ENCODE peak calls at places on chromosome 10, in four cellular contexts. One of them, this sample, is unnamed. For H3K9me3 and H3K27me3, the result is how much of the 10 kb centered on the place peaks cover.

GRCh38 chr10:116836087-116836486 is 13.2 kb upstream of the ENO4 start:
- DNase-seq in AG04450: no peak
- DNase-seq in transverse colon: no peak
- DNase-seq in IMR-90: no peak
- DNase-seq in this sample: no peak

GRCh38 chr10:75110006-75110632 is 1.3 kb upstream of the SAMD8 start:
- DNase-seq in AG04450: no peak
- DNase-seq in transverse colon: no peak
- DNase-seq in IMR-90: no peak
- DNase-seq in this sample: no peak

GRCh38 chr10:93059975-93060886 is at the start of gene CYP26C1:
- DNase-seq in AG04450: no peak
- DNase-seq in transverse colon: no peak
- DNase-seq in IMR-90: no peak
- DNase-seq in this sample: no peak

GRCh38 chr10:69382382-69383117 is 34.2 kb downstream of the TACR2 start:
- DNase-seq in AG04450: peak
- DNase-seq in transverse colon: no peak
- DNase-seq in IMR-90: peak
- DNase-seq in this sample: no peak

GRCh38 chr10:104353325-104354048 is at the start of gene CFAP58:
- DNase-seq in AG04450: no peak
- DNase-seq in transverse colon: peak
- DNase-seq in IMR-90: peak
- DNase-seq in this sample: peak

GRCh38 chr10:72756674-72757385 is 64.9 kb downstream of the MCU start:
- DNase-seq in AG04450: no peak
- DNase-seq in transverse colon: no peak
- DNase-seq in IMR-90: peak
- DNase-seq in this sample: no peak

GRCh38 chr10:7362451-7362850 is 48.4 kb downstream of the SFMBT2 start:
- DNase-seq in AG04450: no peak
- DNase-seq in transverse colon: no peak
- DNase-seq in IMR-90: peak
- DNase-seq in this sample: no peak

GRCh38 chr10:75469018-75469616 is 37.7 kb downstream of the LRMDA start:
- DNase-seq in AG04450: peak
- DNase-seq in transverse colon: peak
- DNase-seq in IMR-90: peak
- DNase-seq in this sample: no peak

GRCh38 chr10:103555712-103556111 is 62.2 kb downstream of the NEURL1 start:
- DNase-seq in AG04450: no peak
- DNase-seq in transverse colon: no peak
- DNase-seq in IMR-90: no peak
- DNase-seq in this sample: no peak

GRCh38 chr10:109981641-109982040 is 26.1 kb upstream of the ADD3 start:
- DNase-seq in AG04450: no peak
- DNase-seq in transverse colon: no peak
- DNase-seq in IMR-90: no peak
- DNase-seq in this sample: no peak

GRCh38 chr10:99917963-99918825 is 91.6 kb downstream of the DNMBP start:
- DNase-seq in AG04450: no peak
- DNase-seq in transverse colon: peak
- DNase-seq in IMR-90: peak
- DNase-seq in this sample: peak

GRCh38 chr10:78742730-78743615 is 325.8 kb upstream of the ZMIZ1 start:
- DNase-seq in AG04450: no peak
- DNase-seq in transverse colon: no peak
- DNase-seq in IMR-90: no peak
- DNase-seq in this sample: peak

GRCh38 chr10:61399386-61399785 is 53.8 kb downstream of the TMEM26 start:
- DNase-seq in AG04450: no peak
- DNase-seq in transverse colon: no peak
- DNase-seq in IMR-90: peak
- DNase-seq in this sample: no peak

GRCh38 chr10:29681700-29682444 is 47.1 kb upstream of the SVIL start:
- DNase-seq in AG04450: no peak
- DNase-seq in transverse colon: no peak
- DNase-seq in IMR-90: no peak
- DNase-seq in this sample: no peak

GRCh38 chr10:29240991-29241660 is 47.7 kb upstream of the LYZL1 start:
- DNase-seq in AG04450: no peak
- DNase-seq in transverse colon: no peak
- DNase-seq in IMR-90: no peak
- DNase-seq in this sample: peak

GRCh38 chr10:102796407-102797176 is 40.6 kb downstream of the CYP17A1 start:
- DNase-seq in AG04450: no peak
- DNase-seq in transverse colon: peak
- DNase-seq in IMR-90: peak
- DNase-seq in this sample: no peak

GRCh38 chr10:44310762-44311562 is 73.9 kb downstream of the CXCL12 start:
- DNase-seq in AG04450: peak
- DNase-seq in transverse colon: peak
- DNase-seq in IMR-90: peak
- DNase-seq in this sample: peak

GRCh38 chr10:97919012-97919411 is 69.4 kb downstream of the GOLGA7B start:
- DNase-seq in AG04450: no peak
- DNase-seq in transverse colon: no peak
- DNase-seq in IMR-90: no peak
- DNase-seq in this sample: no peak

GRCh38 chr10:127907411-127908105 is 655 bp downstream of the PTPRE start:
- DNase-seq in AG04450: no peak
- DNase-seq in transverse colon: peak
- DNase-seq in IMR-90: no peak
- DNase-seq in this sample: no peak

GRCh38 chr10:33237736-33238624 is 96.5 kb downstream of the NRP1 start:
- DNase-seq in AG04450: peak
- DNase-seq in transverse colon: no peak
- DNase-seq in IMR-90: peak
- DNase-seq in this sample: no peak

GRCh38 chr10:126334272-126334671 is 54.0 kb downstream of the ADAM12 start:
- DNase-seq in AG04450: no peak
- DNase-seq in transverse colon: no peak
- DNase-seq in IMR-90: peak
- DNase-seq in this sample: no peak

GRCh38 chr10:99461230-99461629 is 30.8 kb upstream of the GOT1 start:
- DNase-seq in AG04450: no peak
- DNase-seq in transverse colon: no peak
- DNase-seq in IMR-90: peak
- DNase-seq in this sample: no peak

GRCh38 chr10:43700306-43700705 is 51.6 kb upstream of the ZNF32 start:
- DNase-seq in AG04450: no peak
- DNase-seq in transverse colon: no peak
- DNase-seq in IMR-90: peak
- DNase-seq in this sample: no peak

GRCh38 chr10:60098676-60099601 is 192.6 kb upstream of the CCDC6 start:
- DNase-seq in AG04450: no peak
- DNase-seq in transverse colon: no peak
- DNase-seq in IMR-90: no peak
- DNase-seq in this sample: peak

GRCh38 chr10:42950606-42951485 is 126.0 kb upstream of the RET start:
- DNase-seq in AG04450: no peak
- DNase-seq in transverse colon: no peak
- DNase-seq in IMR-90: no peak
- DNase-seq in this sample: no peak

GRCh38 chr10:27746364-27747095 is 911 bp upstream of the MKX start:
- DNase-seq in AG04450: no peak
- DNase-seq in transverse colon: no peak
- DNase-seq in IMR-90: no peak
- DNase-seq in this sample: no peak

GRCh38 chr10:73803680-73804286 is 7.6 kb downstream of the NDST2 start:
- DNase-seq in AG04450: no peak
- DNase-seq in transverse colon: no peak
- DNase-seq in IMR-90: no peak
- DNase-seq in this sample: no peak

GRCh38 chr10:95233377-95234034 is 39.5 kb downstream of the ACSM6 start:
- DNase-seq in AG04450: no peak
- DNase-seq in transverse colon: no peak
- DNase-seq in IMR-90: peak
- DNase-seq in this sample: no peak

GRCh38 chr10:91536101-91536500 is 96.8 kb downstream of the PPP1R3C start:
- DNase-seq in AG04450: no peak
- DNase-seq in transverse colon: no peak
- DNase-seq in IMR-90: peak
- DNase-seq in this sample: no peak

GRCh38 chr10:102347236-102347828 is 48.2 kb upstream of the NFKB2 start:
- DNase-seq in AG04450: no peak
- DNase-seq in transverse colon: peak
- DNase-seq in IMR-90: peak
- DNase-seq in this sample: peak

GRCh38 chr10:123870260-123870659 is 21.3 kb downstream of the CPXM2 start:
- DNase-seq in AG04450: no peak
- DNase-seq in transverse colon: no peak
- DNase-seq in IMR-90: no peak
- DNase-seq in this sample: no peak

GRCh38 chr10:29784175-29784773 is 149.5 kb upstream of the SVIL start:
- DNase-seq in AG04450: peak
- DNase-seq in transverse colon: peak
- DNase-seq in IMR-90: peak
- DNase-seq in this sample: no peak

DNA sequence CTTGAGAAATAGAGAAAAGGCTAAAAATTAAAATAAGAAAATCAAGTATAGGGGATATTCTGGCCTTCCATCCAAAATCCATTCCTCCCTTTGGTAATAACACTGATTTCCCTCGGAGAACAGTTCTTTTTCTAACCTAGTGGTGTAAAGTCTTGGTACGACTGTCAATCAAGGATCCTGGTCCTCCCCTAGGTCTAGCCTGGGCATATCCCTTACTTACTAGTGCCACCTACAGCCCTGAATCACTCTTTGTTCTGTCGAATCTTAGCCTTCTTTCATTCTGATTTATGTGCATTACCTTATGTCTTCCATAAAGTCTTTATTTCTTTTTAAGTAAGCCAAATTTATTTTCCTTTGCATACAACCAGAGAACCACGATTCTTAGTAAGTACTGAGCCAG is 298.7 kb upstream of the LRRTM3 start:
- DNase-seq in AG04450: no peak
- DNase-seq in transverse colon: no peak
- DNase-seq in IMR-90: no peak
- DNase-seq in this sample: peak
- TF ChIP-seq CTCF in AG04450: no peak
- TF ChIP-seq CTCF in transverse colon: no peak
- TF ChIP-seq CTCF in IMR-90: no peak
- TF ChIP-seq CTCF in this sample: peak

DNA sequence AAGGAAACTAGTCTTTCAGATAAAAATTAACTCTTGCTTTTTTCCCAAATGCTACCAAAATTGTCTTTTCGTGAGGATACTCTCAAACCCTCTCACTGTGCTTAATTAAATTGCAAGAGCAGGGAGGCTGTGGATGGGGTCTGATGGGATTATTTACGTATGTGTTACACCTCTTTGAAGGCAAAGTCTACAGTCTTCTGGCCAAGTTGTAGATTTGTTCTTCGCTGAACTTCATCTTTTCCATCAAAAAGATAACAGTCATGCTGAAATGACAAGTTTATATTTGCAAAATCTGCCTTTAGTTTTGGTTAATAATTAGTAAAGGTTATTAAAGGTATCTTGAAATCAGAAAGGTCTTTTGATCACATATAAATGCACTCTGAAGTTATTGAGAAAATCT is 22.7 kb downstream of the A1CF start:
- DNase-seq in AG04450: no peak
- DNase-seq in transverse colon: no peak
- DNase-seq in IMR-90: no peak
- DNase-seq in this sample: no peak
- H3K9me3 ChIP-seq in AG04450: under half
- H3K9me3 ChIP-seq in transverse colon: under half
- H3K9me3 ChIP-seq in IMR-90: under half
- H3K9me3 ChIP-seq in this sample: under half

GRCh38 chr10:133528296-133528844 is 1.2 kb downstream of the CYP2E1 start:
- DNase-seq in AG04450: no peak
- DNase-seq in transverse colon: no peak
- DNase-seq in IMR-90: peak
- DNase-seq in this sample: no peak

GRCh38 chr10:133528845-133529575 is 1.8 kb downstream of the CYP2E1 start:
- DNase-seq in AG04450: no peak
- DNase-seq in transverse colon: no peak
- DNase-seq in IMR-90: peak
- DNase-seq in this sample: peak

GRCh38 chr10:133527779-133528271 is 662 bp downstream of the CYP2E1 start:
- DNase-seq in AG04450: no peak
- DNase-seq in transverse colon: no peak
- DNase-seq in IMR-90: no peak
- DNase-seq in this sample: no peak

GRCh38 chr10:133525444-133525843 is 1.7 kb upstream of the CYP2E1 start:
- DNase-seq in AG04450: no peak
- DNase-seq in transverse colon: no peak
- DNase-seq in IMR-90: no peak
- DNase-seq in this sample: no peak

DNA sequence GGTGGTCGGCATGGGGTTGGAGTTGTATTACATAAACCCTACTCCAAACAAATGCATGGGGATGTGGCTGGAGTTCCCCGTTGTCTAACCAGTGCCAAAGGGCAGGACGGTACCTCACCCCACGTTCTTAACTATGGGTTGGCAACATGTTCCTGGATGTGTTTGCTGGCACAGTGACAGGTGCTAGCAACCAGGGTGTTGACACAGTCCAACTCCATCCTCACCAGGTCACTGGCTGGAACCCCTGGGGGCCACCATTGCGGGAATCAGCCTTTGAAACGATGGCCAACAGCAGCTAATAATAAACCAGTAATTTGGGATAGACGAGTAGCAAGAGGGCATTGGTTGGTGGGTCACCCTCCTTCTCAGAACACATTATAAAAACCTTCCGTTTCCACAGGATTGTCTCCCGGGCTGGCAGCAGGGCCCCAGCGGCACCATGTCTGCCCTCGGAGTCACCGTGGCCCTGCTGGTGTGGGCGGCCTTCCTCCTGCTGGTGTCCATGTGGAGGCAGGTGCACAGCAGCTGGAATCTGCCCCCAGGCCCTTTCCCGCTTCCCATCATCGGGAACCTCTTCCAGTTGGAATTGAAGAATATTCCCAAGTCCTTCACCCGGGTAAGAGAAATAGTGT is at the start of gene CYP2E1:
- DNase-seq in AG04450: no peak
- DNase-seq in transverse colon: no peak
- DNase-seq in IMR-90: no peak
- DNase-seq in this sample: no peak
- H3K27me3 ChIP-seq in AG04450: under half
- H3K27me3 ChIP-seq in transverse colon: under half
- H3K27me3 ChIP-seq in IMR-90: under half
- H3K27me3 ChIP-seq in this sample: half or more

DNA sequence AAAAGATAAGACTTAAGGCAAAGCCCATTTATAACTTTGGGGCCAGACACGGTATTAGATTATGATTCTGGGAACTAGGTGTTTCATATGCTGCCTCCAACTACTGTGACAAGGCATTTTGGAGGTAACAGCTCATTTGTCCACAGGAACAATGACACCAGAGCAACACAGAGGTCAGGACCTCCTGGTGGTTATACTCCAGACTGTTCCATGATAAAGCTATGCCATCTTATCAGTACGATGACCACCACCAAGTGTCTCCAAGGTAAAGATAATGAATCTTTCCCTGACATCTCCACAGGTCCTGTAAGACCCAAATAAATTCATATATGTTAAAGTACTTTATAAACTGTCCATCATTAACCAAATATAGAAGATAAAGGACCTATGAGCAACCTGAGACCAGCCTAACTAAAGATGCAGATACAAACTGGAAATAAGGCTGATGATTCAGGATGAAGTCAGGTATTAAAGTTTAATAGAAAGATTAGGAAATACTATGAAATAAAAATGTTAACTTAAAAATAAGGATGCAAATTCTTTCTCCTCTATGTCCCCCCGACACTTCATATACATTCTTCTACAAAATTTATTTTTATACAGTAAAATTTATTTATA is 26.2 kb downstream of the CUL2 start:
- DNase-seq in AG04450: no peak
- DNase-seq in transverse colon: no peak
- DNase-seq in IMR-90: no peak
- DNase-seq in this sample: no peak
- TF ChIP-seq CTCF in AG04450: no peak
- TF ChIP-seq CTCF in transverse colon: no peak
- TF ChIP-seq CTCF in IMR-90: no peak
- TF ChIP-seq CTCF in this sample: no peak